ENCODE peak calls at places on chromosome 3, in five cellular contexts. H is HepG2, F is H1, W is K562, S is GM12878. M is an unnamed sample.

GRCh38 chr3:155252535-155252934 is 40.9 kb downstream of the STRIT1 start:
- DNase-seq in H (no peak), F (no peak), W (no peak), S (no peak), M (no peak)

GRCh38 chr3:123152656-123153055 is 49.1 kb upstream of the SEC22A start:
- DNase-seq in H (no peak), F (no peak), W (no peak), S (no peak), M (no peak)

GRCh38 chr3:18124501-18124900 is 300.6 kb downstream of the SATB1 start:
- DNase-seq in H (no peak), F (no peak), W (no peak), S (no peak), M (no peak)

GRCh38 chr3:193556841-193557240 is 2.1 kb upstream of the ATP13A4 start:
- DNase-seq in H (no peak), F (no peak), W (no peak), S (no peak), M (no peak)

GRCh38 chr3:134373942-134374790 is at the start of gene AMOTL2:
- DNase-seq in H (peak; percentile 89), F (peak; percentile 92), W (peak; percentile 68), S (no peak), M (peak; percentile 99)

GRCh38 chr3:13598926-13599886 is 50.3 kb downstream of the FBLN2 start:
- DNase-seq in H (no peak), F (no peak), W (no peak), S (no peak), M (peak; percentile 44)

GRCh38 chr3:139887431-139887830 is 47.6 kb upstream of the CLSTN2 start:
- DNase-seq in H (no peak), F (no peak), W (no peak), S (no peak), M (no peak)

GRCh38 chr3:14514323-14514720 is 25.8 kb downstream of the GRIP2 start:
- DNase-seq in H (no peak), F (no peak), W (no peak), S (no peak), M (peak; percentile 0)

GRCh38 chr3:35724106-35724505 is 84.8 kb downstream of the ARPP21 start:
- DNase-seq in H (no peak), F (no peak), W (no peak), S (no peak), M (no peak)

GRCh38 chr3:160568989-160569388 is 3.6 kb upstream of the KPNA4 start:
- DNase-seq in H (no peak), F (no peak), W (no peak), S (no peak), M (no peak)

GRCh38 chr3:146065573-146066006 is 95.4 kb downstream of the PLOD2 start:
- DNase-seq in H (peak; percentile 50), F (no peak), W (peak; percentile 8), S (no peak), M (peak; percentile 76)

GRCh38 chr3:97177242-97177641 is 362.8 kb downstream of the EPHA6 start:
- DNase-seq in H (no peak), F (no peak), W (no peak), S (no peak), M (no peak)

GRCh38 chr3:178345944-178346343 is 190.3 kb upstream of the KCNMB2 start:
- DNase-seq in H (no peak), F (no peak), W (no peak), S (no peak), M (no peak)
- TF ChIP-seq CTCF in H (no peak), F (no peak), W (no peak), S (no peak), M (no peak)

GRCh38 chr3:175192536-175192935 is 333.4 kb downstream of the NAALADL2 start:
- DNase-seq in H (no peak), F (no peak), W (no peak), S (no peak), M (no peak)

GRCh38 chr3:175184392-175184791 is 325.3 kb downstream of the NAALADL2 start:
- DNase-seq in H (no peak), F (no peak), W (no peak), S (no peak), M (no peak)

GRCh38 chr3:175186511-175186910 is 327.4 kb downstream of the NAALADL2 start:
- DNase-seq in H (no peak), F (no peak), W (no peak), S (no peak), M (no peak)

GRCh38 chr3:175185903-175186302 is 326.8 kb downstream of the NAALADL2 start:
- DNase-seq in H (no peak), F (no peak), W (no peak), S (no peak), M (no peak)

DNA sequence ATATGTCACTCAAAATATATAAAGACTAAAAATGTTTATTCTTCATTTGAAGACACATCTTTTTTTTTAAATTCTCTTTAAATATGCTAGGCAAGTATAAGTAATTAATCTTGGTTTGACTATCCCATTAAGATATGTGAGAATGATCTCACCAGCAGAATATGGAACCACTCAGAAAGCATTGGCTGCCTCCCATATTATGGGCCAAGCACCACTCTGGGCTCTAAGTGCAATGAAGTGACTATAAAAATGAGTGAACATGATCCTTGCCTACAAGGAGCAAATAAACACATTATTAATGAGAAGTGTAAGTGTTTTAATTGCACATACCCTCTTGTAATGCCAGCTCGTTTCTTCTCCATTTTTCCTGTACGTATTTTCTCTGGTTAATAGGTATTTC is 328.5 kb downstream of the NAALADL2 start:
- DNase-seq in H (no peak), F (no peak), W (no peak), S (no peak), M (no peak)
- TF ChIP-seq CREB1 in H (no peak), F (no peak), W (no peak), S (no peak), M (no peak)

DNA sequence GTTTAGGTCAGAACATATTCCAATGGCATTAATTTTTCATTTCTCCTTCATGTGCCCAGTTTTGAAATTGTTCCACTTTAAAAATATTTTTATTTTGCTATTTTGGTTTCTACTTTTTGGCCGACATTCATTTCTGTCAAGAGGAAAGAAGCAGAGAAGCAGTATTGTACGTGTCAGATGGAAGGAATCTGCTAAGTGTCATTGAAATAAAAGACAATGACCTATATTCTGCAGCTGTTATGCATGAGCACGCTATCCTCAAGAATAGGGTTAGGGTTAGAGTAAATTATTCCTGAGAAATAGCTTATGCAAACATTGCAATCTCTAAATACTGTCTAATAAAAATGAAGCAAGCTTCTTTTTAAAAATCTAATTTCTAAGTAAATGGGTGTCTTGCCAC is 941.7 kb downstream of the TUSC7 start:
- DNase-seq in H (no peak), F (no peak), W (no peak), S (no peak), M (no peak)
- H3K4me2 ChIP-seq in H (no peak overlapping the region), F (no peak overlapping the region), W (no peak overlapping the region), S (no peak overlapping the region), M (no peak overlapping the region)

GRCh38 chr3:57582470-57583168 is 14.5 kb downstream of the ARF4 start:
- DNase-seq in H (no peak), F (no peak), W (no peak), S (no peak), M (peak; percentile 31)
- TF ChIP-seq CTCF in H (peak; percentile 26), F (no peak), W (no peak), S (peak; percentile 21), M (peak; percentile 26)

DNA sequence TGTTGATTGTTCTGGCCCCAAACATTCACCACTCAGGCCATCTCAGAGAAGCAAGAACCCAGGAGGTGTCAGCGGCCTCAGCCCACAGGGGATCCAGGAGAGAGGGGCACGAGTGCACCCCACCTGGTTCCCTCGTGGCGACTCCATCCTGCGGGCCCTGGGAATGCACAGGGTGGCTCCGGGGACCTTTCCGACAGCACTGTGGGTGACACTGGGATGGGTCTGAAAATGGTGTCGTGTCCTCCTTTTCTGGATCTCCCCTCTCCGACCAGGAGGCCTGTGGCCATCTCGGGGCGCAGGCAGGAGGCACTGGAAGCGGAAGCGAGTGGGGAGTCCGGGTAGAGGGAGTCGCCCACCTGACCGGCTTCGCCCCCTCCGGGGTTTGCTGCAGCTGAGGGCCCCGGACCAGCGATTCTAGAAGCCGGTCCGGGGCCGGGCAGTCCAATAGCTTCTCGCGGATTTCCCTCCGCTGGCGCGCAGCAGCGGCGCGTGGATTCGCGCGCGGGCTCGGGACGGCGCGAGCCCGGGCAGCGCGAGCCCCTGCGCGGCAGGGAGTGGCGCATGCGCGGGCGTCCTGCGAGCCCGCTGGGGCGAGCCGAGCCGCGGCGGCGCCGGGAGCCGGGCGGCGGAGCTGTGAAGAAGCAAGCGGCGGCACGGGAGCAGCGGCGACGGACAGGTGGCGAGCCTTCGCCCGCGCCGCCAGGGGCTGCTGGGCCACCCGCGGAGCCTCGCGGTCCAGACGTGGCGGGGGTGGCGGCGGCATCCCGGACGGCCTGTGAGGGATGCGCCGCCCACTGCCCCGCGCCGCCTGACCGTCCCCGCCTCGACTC is at the start of gene DOCK3:
- DNase-seq in H (no peak), F (peak; percentile 72), W (peak; percentile 77), S (no peak), M (peak; percentile 83)
- TF ChIP-seq CREB1 in H (no peak), F (no peak), W (no peak), S (no peak), M (no peak)

DNA sequence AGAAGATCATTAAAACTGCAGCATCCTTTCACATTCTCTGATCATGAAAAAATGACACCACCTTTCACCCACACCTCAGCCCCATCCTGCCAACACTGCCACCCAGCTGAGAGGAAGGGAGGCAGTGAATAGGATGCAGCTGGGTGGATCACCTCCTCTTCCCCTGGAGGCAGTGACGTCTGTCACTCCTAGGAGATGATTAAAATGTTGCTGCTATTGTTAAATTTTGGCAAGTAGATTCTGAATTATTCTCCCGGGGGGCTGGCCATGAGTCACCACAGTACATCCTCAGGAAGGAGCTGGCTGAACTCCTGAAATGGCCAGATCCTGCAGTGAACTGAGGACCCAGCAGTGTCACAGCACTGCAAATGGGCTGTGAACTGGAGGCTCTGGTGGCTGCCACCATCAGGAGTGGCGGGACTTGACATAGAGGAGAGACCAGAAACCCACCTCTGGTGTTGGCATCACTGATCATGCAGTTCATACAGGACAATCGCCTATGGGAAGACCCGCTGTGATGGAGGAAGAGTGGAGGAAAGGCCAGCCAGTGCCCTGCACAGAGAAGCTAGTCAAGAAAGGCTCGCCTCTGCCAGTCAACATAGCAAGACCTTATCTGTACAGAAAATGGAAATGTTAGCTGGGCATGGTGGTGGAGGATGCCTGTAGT is 199.1 kb downstream of the FAM43A start:
- DNase-seq in H (no peak), F (peak; percentile 17), W (no peak), S (no peak), M (no peak)
- H3K4me2 ChIP-seq in H (no peak overlapping the region), F (no peak overlapping the region), W (no peak overlapping the region), S (no peak overlapping the region), M (no peak overlapping the region)

GRCh38 chr3:49460188-49460885 is 9.7 kb upstream of the DAG1 start:
- DNase-seq in H (no peak), F (no peak), W (no peak), S (no peak), M (no peak)

GRCh38 chr3:49456417-49456816 is 13.7 kb upstream of the DAG1 start:
- DNase-seq in H (no peak), F (no peak), W (no peak), S (no peak), M (no peak)

GRCh38 chr3:49453621-49454315 is 16.3 kb upstream of the DAG1 start:
- DNase-seq in H (no peak), F (no peak), W (no peak), S (no peak), M (no peak)

GRCh38 chr3:49454898-49455681 is 15.0 kb upstream of the DAG1 start:
- DNase-seq in H (no peak), F (peak; percentile 48), W (peak; percentile 2), S (no peak), M (no peak)

DNA sequence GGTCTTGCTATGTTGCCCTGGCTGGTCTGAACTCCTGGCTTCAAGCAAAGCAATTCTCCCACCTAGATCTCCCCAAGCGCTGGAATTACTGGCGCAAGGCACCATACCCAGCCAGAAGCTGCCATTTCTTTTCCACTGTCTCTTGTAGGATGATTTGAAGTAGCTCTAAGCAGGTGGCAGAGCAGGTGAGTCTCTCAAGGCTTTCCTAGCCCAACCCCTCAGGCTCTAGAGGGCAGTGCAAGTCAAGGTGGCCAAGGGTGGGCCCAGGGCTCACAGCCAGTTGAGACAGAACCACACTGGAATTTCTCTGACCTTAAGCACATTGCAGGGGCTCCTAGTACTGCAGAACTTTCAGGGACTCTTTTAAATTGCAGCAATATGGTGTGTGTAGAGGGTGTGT is 15.6 kb upstream of the DAG1 start:
- DNase-seq in H (peak; percentile 66), F (peak; percentile 71), W (peak; percentile 39), S (no peak), M (peak; percentile 95)
- TF ChIP-seq CTCF in H (peak; percentile 90), F (peak; percentile 71), W (peak; percentile 57), S (peak; percentile 36), M (peak; percentile 80)